ENCODE peak calls at places on chromosome 4, in five cellular contexts. S, D, T, G and U are unnamed samples.

GRCh38 chr4:146916479-146917076 is 29.1 kb downstream of the TTC29 start:
- DNase-seq in S (peak), D (no peak), T (no peak), G (no peak), U (peak)

GRCh38 chr4:88600129-88600849 is 8.0 kb downstream of the HERC3 start:
- DNase-seq in S (peak), D (no peak), T (no peak), G (no peak), U (peak)

GRCh38 chr4:153534792-153535629 is 68.9 kb downstream of the TMEM131L start:
- DNase-seq in S (no peak), D (no peak), T (no peak), G (no peak), U (no peak)

GRCh38 chr4:183097251-183098079 is 1.6 kb upstream of the WWC2 start:
- DNase-seq in S (no peak), D (no peak), T (no peak), G (no peak), U (peak)

GRCh38 chr4:135464311-135464710 is 1262.7 kb upstream of the PABPC4L start:
- DNase-seq in S (no peak), D (no peak), T (no peak), G (no peak), U (no peak)

GRCh38 chr4:14787894-14788293 is 214.4 kb upstream of the CPEB2 start:
- DNase-seq in S (peak), D (no peak), T (no peak), G (no peak), U (peak)

GRCh38 chr4:106333186-106333585 is 16.8 kb downstream of the AIMP1 start:
- DNase-seq in S (no peak), D (no peak), T (no peak), G (no peak), U (no peak)

GRCh38 chr4:47933798-47934197 is 19.4 kb upstream of the NFXL1 start:
- DNase-seq in S (peak), D (no peak), T (no peak), G (no peak), U (peak)

GRCh38 chr4:100421356-100421978 is 96.4 kb downstream of the EMCN start:
- DNase-seq in S (peak), D (no peak), T (no peak), G (no peak), U (peak)

GRCh38 chr4:24655971-24656370 is 71.6 kb upstream of the DHX15 start:
- DNase-seq in S (no peak), D (no peak), T (no peak), G (no peak), U (peak)

GRCh38 chr4:138611721-138612120 is 369.6 kb upstream of the SLC7A11 start:
- DNase-seq in S (no peak), D (no peak), T (no peak), G (no peak), U (no peak)

GRCh38 chr4:76856183-76856969 is 41.6 kb downstream of the SOWAHB start:
- DNase-seq in S (no peak), D (no peak), T (no peak), G (no peak), U (peak)

GRCh38 chr4:82611982-82612381 is 50.2 kb upstream of the TMEM150C start:
- DNase-seq in S (no peak), D (no peak), T (no peak), G (no peak), U (no peak)

GRCh38 chr4:2591189-2591588 is 54.7 kb downstream of the FAM193A start:
- DNase-seq in S (no peak), D (no peak), T (no peak), G (no peak), U (no peak)

GRCh38 chr4:155705664-155706063 is 39.0 kb downstream of the GUCY1A1 start:
- DNase-seq in S (no peak), D (no peak), T (peak), G (no peak), U (peak)

GRCh38 chr4:151173751-151174325 is 74.4 kb downstream of the RPS3A start:
- DNase-seq in S (no peak), D (no peak), T (no peak), G (no peak), U (no peak)

GRCh38 chr4:90757529-90757928 is 630.3 kb downstream of the CCSER1 start:
- DNase-seq in S (no peak), D (no peak), T (no peak), G (no peak), U (no peak)

GRCh38 chr4:42781325-42781724 is 111.2 kb upstream of the GRXCR1 start:
- DNase-seq in S (no peak), D (no peak), T (no peak), G (no peak), U (no peak)

GRCh38 chr4:168540865-168541607 is 44.2 kb downstream of the PALLD start:
- DNase-seq in S (no peak), D (no peak), T (no peak), G (no peak), U (no peak)

GRCh38 chr4:2630556-2631273 is 94.3 kb downstream of the FAM193A start:
- DNase-seq in S (no peak), D (no peak), T (no peak), G (no peak), U (no peak)

GRCh38 chr4:145066063-145066501 is 31.9 kb downstream of the ANAPC10 start:
- DNase-seq in S (no peak), D (no peak), T (no peak), G (no peak), U (peak)

GRCh38 chr4:20326460-20326859 is 74.8 kb downstream of the SLIT2 start:
- DNase-seq in S (no peak), D (no peak), T (no peak), G (no peak), U (peak)

GRCh38 chr4:140884431-140885058 is 128.4 kb upstream of the TBC1D9 start:
- DNase-seq in S (peak), D (no peak), T (no peak), G (no peak), U (peak)

GRCh38 chr4:184417802-184418511 is 56.4 kb downstream of the IRF2 start:
- DNase-seq in S (peak), D (no peak), T (no peak), G (no peak), U (peak)

GRCh38 chr4:48727666-48728459 is 52.2 kb downstream of the FRYL start:
- DNase-seq in S (no peak), D (no peak), T (no peak), G (no peak), U (peak)

GRCh38 chr4:164748375-164748774 is 5.6 kb upstream of the SMIM31 start:
- DNase-seq in S (no peak), D (no peak), T (no peak), G (no peak), U (peak)

GRCh38 chr4:94267037-94267436 is 59.4 kb downstream of the SMARCAD1 start:
- DNase-seq in S (no peak), D (no peak), T (no peak), G (no peak), U (no peak)

GRCh38 chr4:40713798-40714197 is 36.0 kb upstream of the NSUN7 start:
- DNase-seq in S (no peak), D (no peak), T (no peak), G (no peak), U (no peak)

GRCh38 chr4:72529144-72529822 is 39.7 kb downstream of the ADAMTS3 start:
- DNase-seq in S (no peak), D (no peak), T (no peak), G (no peak), U (no peak)

GRCh38 chr4:187887886-187888285 is 107.7 kb upstream of the ZFP42 start:
- DNase-seq in S (no peak), D (no peak), T (no peak), G (no peak), U (no peak)

GRCh38 chr4:101191302-101192098 is 155.8 kb downstream of the PPP3CA start:
- DNase-seq in S (peak), D (peak), T (peak), G (no peak), U (peak)

GRCh38 chr4:121656269-121656641 is 40.5 kb downstream of the ANXA5 start:
- DNase-seq in S (peak), D (no peak), T (no peak), G (no peak), U (peak)